ENCODE peak calls at places on chromosomes 1 and 21, in four cellular contexts. Y is cardiac fibroblast, N is tibial nerve, D is fibroblast of lung. L is an unnamed sample.

GRCh38 chr1:226223786-226224244 is 351 bp downstream of the MIXL1 start:
- DNase-seq in D (peak; percentile 13), Y (peak; percentile 8), N (no peak), L (peak; percentile 37)

GRCh38 chr1:221045842-221046831 is 166.9 kb downstream of the HLX start:
- DNase-seq in Y (peak; percentile 32), N (no peak), D (peak; percentile 39), L (no peak)

GRCh38 chr1:119743776-119744597 is 24.7 kb downstream of the HMGCS2 start:
- DNase-seq in D (peak; percentile 53), Y (peak; percentile 78), N (peak; percentile 46), L (peak; percentile 31)

GRCh38 chr1:29655145-29655544 is 418.8 kb downstream of the PTPRU start:
- DNase-seq in D (no peak), Y (no peak), N (no peak), L (no peak)

GRCh38 chr1:40107290-40107959 is 10.4 kb upstream of the PPT1 start:
- DNase-seq in N (no peak), D (no peak), Y (no peak), L (no peak)

GRCh38 chr1:246425139-246425794 is 81.8 kb downstream of the SMYD3 start:
- DNase-seq in Y (no peak), N (no peak), D (peak; percentile 20), L (no peak)

GRCh38 chr1:16236091-16236494 is 890 bp downstream of the CPLANE2 start:
- DNase-seq in N (no peak), D (no peak), Y (no peak), L (no peak)

GRCh38 chr1:74650561-74650960 is 23.0 kb downstream of the ERICH3 start:
- DNase-seq in D (peak; percentile 76), N (no peak), Y (peak; percentile 8), L (no peak)

GRCh38 chr1:116374340-116375164 is 1.5 kb downstream of the ATP1A1 start:
- DNase-seq in D (peak; percentile 20), Y (no peak), N (no peak), L (no peak)

GRCh38 chr1:66764994-66765578 is 12.8 kb downstream of the DYNLT5 start:
- DNase-seq in Y (peak; percentile 79), D (peak; percentile 42), N (peak; percentile 90), L (no peak)

GRCh38 chr1:106746448-106747085 is 309.9 kb upstream of the PRMT6 start:
- DNase-seq in D (peak; percentile 22), N (no peak), Y (no peak), L (no peak)

GRCh38 chr1:84145051-84145450 is 980 bp downstream of the PRKACB start:
- DNase-seq in N (no peak), D (peak; percentile 14), Y (no peak), L (no peak)

GRCh38 chr21:37372127-37372731 is 5.7 kb downstream of the DYRK1A start:
- DNase-seq in N (no peak), Y (no peak), D (no peak), L (no peak)

GRCh38 chr1:84957956-84958355 is 39.0 kb downstream of the MCOLN2 start:
- DNase-seq in Y (peak; percentile 26), D (no peak), N (no peak), L (no peak)

GRCh38 chr1:75438355-75438754 is 172.6 kb downstream of the SLC44A5 start:
- DNase-seq in N (no peak), Y (no peak), D (no peak), L (no peak)

GRCh38 chr21:45560106-45561021 is 18.1 kb upstream of the SLC19A1 start:
- DNase-seq in Y (no peak), N (no peak), D (no peak), L (no peak)

GRCh38 chr21:44085491-44086321 is 21.5 kb upstream of the PWP2 start:
- DNase-seq in D (no peak), Y (peak; percentile 17), N (no peak), L (no peak)

GRCh38 chr1:3483801-3484444 is 29.5 kb downstream of the ARHGEF16 start:
- DNase-seq in Y (peak; percentile 32), N (peak; percentile 14), D (no peak), L (peak; percentile 54)

GRCh38 chr1:150650193-150650592 is 20.8 kb upstream of the ENSA start:
- DNase-seq in Y (peak; percentile 71), D (peak; percentile 6), N (no peak), L (peak; percentile 10)

GRCh38 chr1:213982814-213983588 is 4.8 kb upstream of the PROX1 start:
- DNase-seq in N (no peak), Y (no peak), D (peak; percentile 13), L (no peak)
- TF ChIP-seq CTCF in N (no peak), Y (no peak), D (no peak), L (peak; percentile 29)

DNA sequence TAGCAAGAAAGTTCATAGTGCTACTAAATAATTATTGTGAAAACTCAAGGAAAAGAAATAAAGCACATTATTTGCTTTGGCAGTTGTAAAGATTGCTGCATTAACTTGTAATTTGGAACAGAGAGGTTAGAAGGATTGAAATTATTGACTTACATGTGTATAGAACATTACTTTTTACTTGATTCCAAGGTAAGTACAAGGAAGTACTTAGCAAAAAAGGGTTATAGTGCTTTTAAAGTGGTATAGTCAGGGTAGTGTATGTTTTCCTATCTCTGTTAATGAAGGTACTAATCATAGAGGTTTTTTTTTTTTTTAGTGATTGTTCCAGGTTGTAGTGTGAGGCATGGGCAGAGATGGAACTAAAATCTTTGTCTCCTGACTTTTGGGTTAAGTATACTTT is 29.4 kb downstream of the MAN1A2 start:
- DNase-seq in D (no peak), N (no peak), Y (no peak), L (no peak)
- TF ChIP-seq CTCF in D (no peak), N (no peak), Y (no peak), L (no peak)

GRCh38 chr1:112973788-112974187 is 17.8 kb upstream of the SLC16A1 start:
- DNase-seq in D (no peak), N (no peak), Y (no peak), L (no peak)
- TF ChIP-seq CTCF in D (no peak), N (no peak), Y (no peak), L (no peak)

GRCh38 chr1:97864615-97865014 is 56.2 kb downstream of the DPYD start:
- DNase-seq in D (no peak), N (no peak), Y (no peak), L (no peak)
- TF ChIP-seq CTCF in D (no peak), N (no peak), Y (no peak), L (no peak)

GRCh38 chr1:183483224-183483623 is 10.9 kb downstream of the SMG7 start:
- DNase-seq in D (no peak), N (no peak), Y (no peak), L (no peak)

GRCh38 chr1:183487686-183488442 is 15.6 kb downstream of the SMG7 start:
- DNase-seq in N (no peak), Y (no peak), D (no peak), L (no peak)

GRCh38 chr1:183480971-183481431 is 8.7 kb downstream of the SMG7 start:
- DNase-seq in Y (peak; percentile 26), N (no peak), D (peak; percentile 13), L (no peak)

GRCh38 chr1:183484254-183484653 is 12.0 kb downstream of the SMG7 start:
- DNase-seq in N (no peak), Y (no peak), D (no peak), L (no peak)
- TF ChIP-seq CTCF in N (no peak), Y (no peak), D (no peak), L (peak; percentile 49)

DNA sequence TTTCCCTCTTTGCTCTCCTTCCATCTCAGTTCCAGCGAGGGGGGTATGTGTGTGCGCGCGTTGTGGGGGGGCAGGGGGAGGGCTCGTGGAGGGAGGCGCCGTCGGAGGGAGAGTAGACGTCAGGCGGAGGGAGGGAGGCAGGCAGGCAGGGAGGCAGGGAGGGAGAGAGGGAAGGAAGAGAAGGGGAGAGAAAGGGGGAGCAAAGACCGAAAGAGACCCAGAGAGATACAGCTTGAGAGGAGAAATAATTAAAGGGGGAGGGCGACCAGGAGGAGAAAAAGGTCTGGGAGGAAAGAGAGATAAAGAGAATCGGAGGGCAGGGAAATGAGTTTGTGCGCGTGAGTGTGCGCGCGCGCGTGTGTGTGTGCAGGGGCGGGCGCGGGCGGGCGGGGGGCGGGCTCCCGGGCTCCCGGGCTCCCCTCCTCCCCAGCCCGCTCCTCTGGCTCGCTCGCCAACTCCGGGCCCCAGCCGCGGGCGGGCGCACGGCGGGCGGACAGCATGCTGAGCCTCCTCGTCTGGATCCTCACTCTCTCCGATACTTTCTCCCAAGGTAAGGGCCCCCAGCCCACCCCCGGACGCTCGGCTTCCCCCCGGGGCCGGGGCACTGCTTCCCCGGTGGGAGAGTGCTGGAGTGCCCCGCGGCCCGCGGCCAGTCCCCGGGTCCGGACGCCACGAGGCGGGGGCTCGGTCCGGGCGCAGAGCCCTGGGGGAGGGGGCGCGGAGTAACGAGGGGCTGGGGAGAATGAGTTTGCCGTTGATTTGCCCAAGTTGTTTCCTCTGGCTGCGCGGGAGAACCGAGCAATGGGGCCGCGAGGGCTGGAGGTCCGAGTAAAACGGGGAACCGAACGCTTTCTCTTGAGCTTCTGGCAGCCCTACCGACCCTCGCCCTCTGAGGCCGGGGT is at the start of gene KIRREL1:
- DNase-seq in N (peak; percentile 59), D (peak; percentile 78), Y (peak; percentile 81), L (peak; percentile 42)
- TF ChIP-seq CTCF in N (no peak), D (no peak), Y (no peak), L (no peak)

DNA sequence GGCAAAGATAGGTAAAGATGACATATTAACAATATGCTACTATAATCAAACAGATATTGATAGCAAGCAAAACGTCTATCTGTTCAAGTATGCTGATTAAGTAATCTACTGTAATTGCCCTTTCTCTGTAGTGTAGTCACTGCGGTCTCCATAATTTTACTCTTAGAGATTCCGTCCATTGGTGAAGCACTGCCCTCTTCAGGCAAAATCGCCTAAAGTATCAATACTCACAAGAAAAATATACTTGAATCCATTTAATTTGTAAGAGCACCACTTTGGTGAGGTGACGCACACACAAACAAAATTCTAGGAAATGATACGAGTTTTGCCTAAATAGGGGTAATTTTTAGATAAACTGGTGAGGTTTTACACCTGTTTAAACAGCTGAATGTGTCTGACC is 434.6 kb upstream of the CHRM3 start:
- DNase-seq in Y (peak; percentile 40), N (peak; percentile 24), D (peak; percentile 61), L (no peak)
- TF ChIP-seq CTCF in Y (peak; percentile 26), N (peak; percentile 18), D (no peak), L (peak; percentile 58)

GRCh38 chr1:193181526-193181925 is 4.9 kb downstream of the B3GALT2 start:
- DNase-seq in N (no peak), D (peak; percentile 39), Y (no peak), L (no peak)

GRCh38 chr1:193183019-193183643 is 3.3 kb downstream of the B3GALT2 start:
- DNase-seq in Y (peak; percentile 74), D (peak; percentile 39), N (no peak), L (no peak)

GRCh38 chr1:193179094-193179493 is 7.3 kb downstream of the B3GALT2 start:
- DNase-seq in N (no peak), Y (no peak), D (no peak), L (no peak)

GRCh38 chr1:193184776-193185175 is 1.6 kb downstream of the B3GALT2 start:
- DNase-seq in D (no peak), Y (no peak), N (no peak), L (no peak)

GRCh38 chr1:193181985-193182384 is 4.4 kb downstream of the B3GALT2 start:
- DNase-seq in N (no peak), D (peak; percentile 23), Y (no peak), L (no peak)
- TF ChIP-seq CTCF in N (no peak), D (no peak), Y (no peak), L (no peak)

GRCh38 chr1:5916572-5917280 is 75.5 kb downstream of the NPHP4 start:
- DNase-seq in N (no peak), D (no peak), Y (no peak), L (no peak)
- TF ChIP-seq CTCF in N (no peak), D (no peak), Y (no peak), L (no peak)